ENCODE peak calls at places on chromosome 12, in ten cellular contexts. Z is nephron progenitor cell; B is SW 1271; E is NAMALWA; H is NCI-H460; G is retina; T is CD4-positive, alpha-beta T cell; W is activated CD4-positive, alpha-beta memory T cell treated with anti-CD3 and anti-CD28 coated beads, Interleukin-2, amount 10 ng/mL, durations not matched to agents 7 days and 5 days; M is GM12892; L is OCI-LY7. J is an unnamed sample.

GRCh38 chr12:50246159-50246865 is 37.0 kb downstream of the LIMA1 start:
- DNase-seq in M (no peak), Z (no peak), T (no peak), W (no peak), L (no peak), H (no peak), E (no peak), B (no peak), G (no peak), J (no peak)

GRCh38 chr12:52264435-52264825 is 10.0 kb upstream of the KRT86 start:
- DNase-seq in M (no peak), B (no peak), G (no peak), Z (no peak), H (no peak), L (no peak), W (no peak), T (no peak), E (peak; percentile 11), J (no peak)

GRCh38 chr12:107685360-107686248 is at the start of gene PWP1:
- DNase-seq in H (peak; percentile 95), Z (peak; percentile 96), G (peak; percentile 98), M (peak; percentile 91), E (peak; percentile 98), T (peak; percentile 92), L (peak; percentile 97), B (peak; percentile 92), W (peak; percentile 96), J (peak; percentile 95)

GRCh38 chr12:24560867-24561266 is 388.0 kb downstream of the BCAT1 start:
- DNase-seq in E (no peak), H (no peak), G (peak; percentile 36), Z (peak; percentile 18), M (no peak), T (no peak), W (no peak), L (no peak), B (no peak), J (no peak)

GRCh38 chr12:92502417-92503028 is 200.3 kb upstream of the PLEKHG7 start:
- DNase-seq in B (no peak), G (peak; percentile 7), E (peak; percentile 62), M (no peak), H (no peak), W (peak; percentile 28), Z (no peak), T (no peak), L (peak; percentile 69), J (no peak)

GRCh38 chr12:77728018-77728417 is 102.7 kb upstream of the NAV3 start:
- DNase-seq in M (no peak), Z (no peak), L (no peak), W (no peak), G (no peak), B (no peak), T (no peak), E (no peak), H (no peak), J (no peak)

GRCh38 chr12:68609955-68610434 is 704 bp upstream of the RAP1B start:
- DNase-seq in B (peak; percentile 54), W (no peak), E (peak; percentile 61), Z (no peak), H (no peak), G (no peak), T (no peak), L (peak; percentile 56), M (no peak), J (peak; percentile 54)

GRCh38 chr12:124636138-124636968 is 68.9 kb upstream of the NCOR2 start:
- DNase-seq in L (no peak), B (peak; percentile 76), E (peak; percentile 20), M (no peak), Z (no peak), T (peak; percentile 40), H (peak; percentile 80), W (peak; percentile 63), G (no peak), J (peak; percentile 88)

GRCh38 chr12:53514626-53515290 is 7.5 kb upstream of the NPFF start:
- DNase-seq in W (no peak), H (no peak), G (no peak), E (no peak), M (no peak), L (no peak), Z (no peak), T (no peak), B (no peak), J (no peak)

GRCh38 chr12:130367523-130367922 is 29.8 kb downstream of the PIWIL1 start:
- DNase-seq in T (no peak), E (no peak), G (no peak), L (no peak), H (no peak), W (no peak), Z (no peak), B (no peak), M (no peak), J (no peak)

GRCh38 chr12:92362785-92363184 is 217.1 kb upstream of the BTG1 start:
- DNase-seq in H (no peak), E (peak; percentile 53), M (no peak), W (no peak), T (no peak), B (no peak), L (peak; percentile 85), G (peak; percentile 9), Z (no peak), J (no peak)

GRCh38 chr12:16385779-16386646 is 38.6 kb downstream of the MGST1 start:
- DNase-seq in W (no peak), H (peak; percentile 39), B (peak; percentile 26), G (peak; percentile 67), Z (peak; percentile 20), M (no peak), T (no peak), E (peak; percentile 11), L (peak; percentile 14), J (peak; percentile 47)

GRCh38 chr12:73361867-73362230 is 1089.7 kb downstream of the TRHDE start:
- DNase-seq in B (no peak), W (no peak), H (no peak), G (no peak), M (no peak), E (no peak), L (no peak), Z (no peak), T (no peak), J (no peak)

GRCh38 chr12:49795654-49796105 is 32.5 kb downstream of the NCKAP5L start:
- DNase-seq in G (no peak), W (no peak), H (no peak), T (no peak), B (no peak), M (no peak), E (no peak), Z (no peak), L (no peak), J (no peak)

GRCh38 chr12:85509857-85510256 is 229.8 kb downstream of the ALX1 start:
- DNase-seq in M (no peak), G (no peak), L (no peak), B (no peak), H (no peak), E (no peak), W (no peak), Z (no peak), T (no peak), J (no peak)

GRCh38 chr12:48890657-48891418 is 25.2 kb upstream of the RND1 start:
- DNase-seq in B (peak; percentile 16), Z (peak; percentile 91), W (peak; percentile 80), L (peak; percentile 77), G (peak; percentile 96), H (peak; percentile 75), E (peak; percentile 77), M (peak; percentile 51), T (peak; percentile 66), J (peak; percentile 72)

GRCh38 chr12:51971679-51972423 is 20.4 kb downstream of the ACVR1B start:
- DNase-seq in E (peak; percentile 23), T (no peak), M (no peak), W (no peak), B (no peak), H (no peak), Z (no peak), L (no peak), G (no peak), J (no peak)

GRCh38 chr12:118781692-118782091 is 199.6 kb upstream of the SRRM4 start:
- DNase-seq in G (no peak), B (no peak), L (no peak), T (no peak), M (no peak), E (no peak), H (no peak), Z (no peak), W (no peak), J (no peak)

GRCh38 chr12:116171549-116171948 is 105.9 kb downstream of the MED13L start:
- DNase-seq in M (no peak), Z (no peak), B (no peak), W (no peak), G (no peak), H (no peak), E (no peak), T (no peak), L (no peak), J (peak; percentile 42)

GRCh38 chr12:32497864-32498263 is 98.5 kb downstream of the FGD4 start:
- DNase-seq in Z (no peak), T (no peak), H (no peak), W (no peak), B (no peak), G (no peak), E (no peak), M (no peak), L (peak; percentile 39), J (no peak)

GRCh38 chr12:127690161-127690560 is 576.8 kb upstream of the TMEM132C start:
- DNase-seq in Z (no peak), B (peak; percentile 3), W (no peak), M (no peak), L (peak; percentile 5), T (no peak), E (no peak), G (no peak), H (no peak), J (no peak)

GRCh38 chr12:54759751-54760150 is 94.6 kb upstream of the MUCL1 start:
- DNase-seq in E (peak; percentile 72), G (no peak), Z (peak; percentile 19), L (peak; percentile 54), H (peak; percentile 47), W (peak; percentile 24), B (peak; percentile 51), T (no peak), M (no peak), J (peak; percentile 28)

GRCh38 chr12:106189341-106189740 is 50.6 kb upstream of the NUAK1 start:
- DNase-seq in G (no peak), M (no peak), E (no peak), T (no peak), B (no peak), Z (no peak), H (no peak), L (no peak), W (no peak), J (no peak)